ENCODE peak calls at places on chromosomes 13 and 19, in eight cellular contexts. A is pancreas, V is NCI-H1930, W is fibroblast of lung, D is astrocyte, Y is gastrocnemius medialis, Q is GM20000, B is type B pancreatic cell. O is an unnamed sample.

GRCh38 chr19:31349160-31349881 is at the start of gene TSHZ3:
- DNase-seq in A (peak), V (no peak), W (peak), D (peak), Y (peak), Q (no peak), B (peak), O (no peak)

GRCh38 chr19:41206926-41207750 is 11.9 kb upstream of the AXL start:
- DNase-seq in A (no peak), V (no peak), W (peak), D (no peak), Y (peak), Q (no peak), B (no peak), O (no peak)

GRCh38 chr13:30805603-30806011 is 70.3 kb downstream of the ALOX5AP start:
- DNase-seq in A (peak), V (no peak), W (no peak), D (peak), Y (no peak), Q (no peak), B (no peak), O (no peak)

GRCh38 chr19:3336680-3337523 is 29.5 kb upstream of the NFIC start:
- DNase-seq in A (peak), V (no peak), W (peak), D (no peak), Y (peak), Q (no peak), B (no peak), O (no peak)

GRCh38 chr19:42360787-42361544 is 29.1 kb downstream of the CNFN start:
- DNase-seq in A (no peak), V (no peak), W (no peak), D (peak), Y (no peak), Q (no peak), B (no peak), O (no peak)

GRCh38 chr13:50130686-50131051 is 115.4 kb downstream of the KCNRG start:
- DNase-seq in A (no peak), V (no peak), W (peak), D (no peak), Y (no peak), Q (peak), B (no peak), O (no peak)

GRCh38 chr13:111121421-111121820 is 6.3 kb downstream of the ARHGEF7 start:
- DNase-seq in A (no peak), V (no peak), W (no peak), D (no peak), Y (no peak), Q (no peak), B (no peak), O (no peak)

GRCh38 chr19:51098366-51099069 is 9.7 kb downstream of the CTU1 start:
- DNase-seq in A (no peak), V (no peak), W (peak), D (no peak), Y (no peak), Q (peak), B (no peak), O (no peak)

GRCh38 chr19:23771348-23771747 is 12.7 kb upstream of the ZNF681 start:
- DNase-seq in A (no peak), V (no peak), W (no peak), D (no peak), Y (no peak), Q (no peak), B (no peak), O (no peak)

GRCh38 chr13:92221916-92222315 is 823.5 kb downstream of the GPC5 start:
- DNase-seq in A (no peak), V (no peak), W (no peak), D (no peak), Y (no peak), Q (no peak), B (no peak), O (no peak)

GRCh38 chr19:55178781-55179569 is 1.1 kb downstream of the SYT5 start:
- DNase-seq in A (peak), V (peak), W (peak), D (peak), Y (no peak), Q (peak), B (peak), O (peak)

GRCh38 chr13:105291987-105292386 is 1243.5 kb downstream of the EFNB2 start:
- DNase-seq in A (no peak), V (no peak), W (no peak), D (no peak), Y (no peak), Q (no peak), B (no peak), O (no peak)

GRCh38 chr19:18321729-18322091 is 1.2 kb downstream of the LSM4 start:
- DNase-seq in A (no peak), V (no peak), W (peak), D (no peak), Y (no peak), Q (no peak), B (no peak), O (no peak)

GRCh38 chr19:14091086-14091884 is 734 bp upstream of the SAMD1 start:
- DNase-seq in A (peak), V (peak), W (peak), D (peak), Y (no peak), Q (peak), B (no peak), O (peak)